ENCODE peak calls at places on chromosomes 3 and 15, in four cellular contexts. Q is stomach, O is astrocyte of the spinal cord, K is AG09309. I is an unnamed sample.

GRCh38 chr15:99424978-99425665 is 140.7 kb upstream of the MEF2A start:
- DNase-seq in Q (no peak), O (peak), K (peak), I (peak)

GRCh38 chr3:143529018-143529478 is 319.2 kb downstream of the SLC9A9 start:
- DNase-seq in Q (no peak), O (no peak), K (no peak), I (no peak)

GRCh38 chr3:186826978-186827857 is 15.3 kb upstream of the ADIPOQ start:
- DNase-seq in Q (peak), O (peak), K (peak), I (peak)

GRCh38 chr15:40155270-40155910 is 5.5 kb upstream of the BUB1B start:
- DNase-seq in Q (peak), O (no peak), K (no peak), I (peak)

GRCh38 chr3:20073683-20074082 is 33.4 kb downstream of the KAT2B start:
- DNase-seq in Q (no peak), O (no peak), K (no peak), I (no peak)

GRCh38 chr15:55106155-55106554 is 90.6 kb downstream of the RSL24D1 start:
- DNase-seq in Q (no peak), O (no peak), K (no peak), I (no peak)

GRCh38 chr3:137760341-137761098 is 3.6 kb upstream of the SOX14 start:
- DNase-seq in Q (no peak), O (no peak), K (no peak), I (no peak)

GRCh38 chr3:102141096-102141912 is 292.0 kb downstream of the NFKBIZ start:
- DNase-seq in Q (no peak), O (no peak), K (no peak), I (no peak)

GRCh38 chr3:141386611-141387110 is 18.4 kb downstream of the ZBTB38 start:
- DNase-seq in Q (no peak), O (no peak), K (no peak), I (no peak)

GRCh38 chr3:101381809-101382208 is 61.4 kb upstream of the IMPG2 start:
- DNase-seq in Q (no peak), O (peak), K (peak), I (no peak)

GRCh38 chr3:115836944-115837343 is 213.6 kb downstream of the GAP43 start:
- DNase-seq in Q (no peak), O (peak), K (no peak), I (no peak)

GRCh38 chr3:63809607-63810006 is 9.5 kb upstream of the C3orf49 start:
- DNase-seq in Q (no peak), O (peak), K (no peak), I (no peak)
- TF ChIP-seq CTCF in Q (no peak), O (no peak), K (no peak), I (no peak)

GRCh38 chr3:72078661-72079368 is 293.9 kb upstream of the PROK2 start:
- DNase-seq in Q (no peak), O (no peak), K (no peak), I (no peak)

GRCh38 chr3:72080800-72081199 is 295.9 kb upstream of the PROK2 start:
- DNase-seq in Q (no peak), O (no peak), K (no peak), I (no peak)

GRCh38 chr3:72080101-72080500 is 295.2 kb upstream of the PROK2 start:
- DNase-seq in Q (no peak), O (no peak), K (no peak), I (no peak)

GRCh38 chr3:72077473-72078259 is 292.7 kb upstream of the PROK2 start:
- DNase-seq in Q (no peak), O (no peak), K (no peak), I (no peak)

GRCh38 chr3:72079369-72079872 is 294.5 kb upstream of the PROK2 start:
- DNase-seq in Q (no peak), O (no peak), K (no peak), I (no peak)
- TF ChIP-seq CTCF in Q (no peak), O (no peak), K (no peak), I (no peak)

GRCh38 chr3:182046365-182046764 is 334.6 kb downstream of the SOX2 start:
- DNase-seq in Q (no peak), O (no peak), K (no peak), I (no peak)

GRCh38 chr3:182050932-182051331 is 339.2 kb downstream of the SOX2 start:
- DNase-seq in Q (no peak), O (no peak), K (no peak), I (no peak)

DNA sequence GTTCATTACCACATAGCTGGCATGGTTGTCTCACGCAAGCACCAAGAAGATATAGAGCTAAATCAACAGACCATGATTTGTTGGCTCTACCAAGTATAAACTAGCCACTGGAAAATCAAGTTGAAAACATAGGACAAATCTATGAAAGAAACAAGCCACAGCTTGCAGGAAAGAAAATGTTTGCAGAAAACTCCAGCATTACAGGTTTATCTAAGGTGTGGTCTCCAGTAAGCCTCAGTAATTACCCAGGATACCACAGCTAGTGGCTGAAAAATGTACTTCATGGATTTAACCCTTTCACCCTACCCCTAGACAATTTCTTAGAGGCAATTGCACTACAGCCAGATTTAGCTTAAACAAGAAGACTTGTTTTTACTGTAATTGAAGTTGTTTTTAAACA is 340.6 kb downstream of the SOX2 start:
- DNase-seq in Q (no peak), O (no peak), K (no peak), I (no peak)
- TF ChIP-seq CTCF in Q (no peak), O (no peak), K (no peak), I (no peak)

GRCh38 chr3:160924776-160925175 is 168.7 kb downstream of the PPM1L start:
- DNase-seq in Q (no peak), O (no peak), K (no peak), I (no peak)

GRCh38 chr3:160927620-160928019 is 171.6 kb downstream of the PPM1L start:
- DNase-seq in Q (no peak), O (no peak), K (no peak), I (no peak)

GRCh38 chr3:160931474-160931873 is 173.7 kb downstream of the B3GALNT1 start:
- DNase-seq in Q (no peak), O (peak), K (peak), I (no peak)

GRCh38 chr3:160928183-160928718 is 172.2 kb downstream of the PPM1L start:
- DNase-seq in Q (no peak), O (no peak), K (no peak), I (no peak)

DNA sequence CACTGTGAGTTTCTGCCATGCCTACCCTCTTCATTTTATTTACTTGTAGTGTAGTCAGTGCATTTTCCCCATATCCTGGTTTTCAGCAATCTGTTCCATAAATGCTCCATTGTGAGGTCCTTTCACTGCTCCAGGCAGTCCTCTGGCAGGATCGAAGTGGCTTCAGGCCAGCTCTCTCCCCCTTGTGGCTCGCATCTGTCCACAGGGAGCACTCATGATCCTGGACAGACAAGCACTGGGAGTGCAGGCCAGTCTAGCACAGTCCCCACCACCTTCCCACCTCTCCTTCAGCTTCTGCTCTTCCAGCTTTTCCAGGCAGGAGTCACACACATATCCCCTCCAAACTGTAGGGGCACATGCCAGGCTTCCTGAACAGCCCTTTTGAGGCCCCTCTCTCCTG is 173.6 kb downstream of the PPM1L start:
- DNase-seq in Q (peak), O (no peak), K (no peak), I (peak)
- TF ChIP-seq CTCF in Q (no peak), O (peak), K (peak), I (no peak)

DNA sequence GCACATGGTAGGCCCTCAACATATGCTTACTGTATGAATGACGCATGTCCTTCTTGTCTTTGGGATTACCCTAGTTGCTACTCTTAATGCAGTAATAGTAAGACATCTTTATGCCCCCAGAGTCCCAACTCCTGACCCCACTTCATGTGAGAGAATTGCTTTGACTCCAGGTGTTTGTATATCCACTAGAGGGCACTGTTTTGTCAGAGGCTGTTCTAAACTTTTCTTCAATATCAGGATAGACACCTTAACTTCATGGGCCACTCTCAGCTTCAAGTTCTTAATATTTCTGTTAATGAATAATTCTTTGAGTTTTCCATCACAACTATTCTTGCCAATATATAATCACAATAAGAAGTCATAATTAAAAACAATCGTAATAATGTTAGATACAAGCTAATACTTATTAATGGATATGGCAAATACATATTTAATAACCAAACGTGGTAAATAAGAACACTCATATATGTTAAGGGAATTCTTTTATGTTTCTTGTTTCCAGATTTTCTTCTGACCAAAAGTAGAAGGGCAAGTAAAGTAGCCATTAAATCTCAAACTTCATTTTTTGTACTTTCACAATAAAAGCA is 337.2 kb upstream of the DNAJC19 start:
- DNase-seq in Q (no peak), O (peak), K (no peak), I (peak)
- TF ChIP-seq CTCF in Q (peak), O (peak), K (no peak), I (peak)

I was measured in Calu3.